ENCODE peak calls at places on chromosome 3, in six cellular contexts. One of them, this sample, is unnamed.

GRCh38 chr3:13879946-13880810 is at the start of gene WNT7A:
- DNase-seq in transverse colon: no peak
- DNase-seq in HL-60: no peak
- DNase-seq in endothelial cell of umbilical vein: no peak
- DNase-seq in prostate gland: no peak
- DNase-seq in H1: no peak
- DNase-seq in this sample: peak; percentile 90

GRCh38 chr3:88785841-88786240 is 321.6 kb upstream of the EPHA3 start:
- DNase-seq in transverse colon: no peak
- DNase-seq in endothelial cell of umbilical vein: no peak
- DNase-seq in HL-60: no peak
- DNase-seq in H1: no peak
- DNase-seq in prostate gland: no peak
- DNase-seq in this sample: no peak

GRCh38 chr3:115814778-115815380 is 191.6 kb downstream of the GAP43 start:
- DNase-seq in HL-60: peak; percentile 50
- DNase-seq in prostate gland: peak; percentile 51
- DNase-seq in transverse colon: peak; percentile 77
- DNase-seq in H1: peak; percentile 50
- DNase-seq in endothelial cell of umbilical vein: peak; percentile 71
- DNase-seq in this sample: peak; percentile 66

GRCh38 chr3:10808130-10808735 is 7.8 kb upstream of the SLC6A11 start:
- DNase-seq in prostate gland: no peak
- DNase-seq in endothelial cell of umbilical vein: no peak
- DNase-seq in H1: no peak
- DNase-seq in HL-60: no peak
- DNase-seq in transverse colon: no peak
- DNase-seq in this sample: no peak

GRCh38 chr3:146164951-146165350 is 4.0 kb upstream of the PLOD2 start:
- DNase-seq in transverse colon: peak; percentile 45
- DNase-seq in H1: no peak
- DNase-seq in HL-60: no peak
- DNase-seq in prostate gland: no peak
- DNase-seq in endothelial cell of umbilical vein: no peak
- DNase-seq in this sample: no peak

GRCh38 chr3:177150970-177151627 is 46.2 kb downstream of the TBL1XR1 start:
- DNase-seq in endothelial cell of umbilical vein: peak; percentile 76
- DNase-seq in transverse colon: no peak
- DNase-seq in prostate gland: no peak
- DNase-seq in HL-60: no peak
- DNase-seq in H1: no peak
- DNase-seq in this sample: no peak

GRCh38 chr3:197847866-197848401 is 56.9 kb downstream of the LRCH3 start:
- DNase-seq in H1: no peak
- DNase-seq in transverse colon: peak; percentile 18
- DNase-seq in HL-60: peak; percentile 31
- DNase-seq in prostate gland: peak; percentile 29
- DNase-seq in endothelial cell of umbilical vein: peak; percentile 61
- DNase-seq in this sample: no peak

GRCh38 chr3:72960812-72961518 is 35.6 kb upstream of the PPP4R2 start:
- DNase-seq in prostate gland: no peak
- DNase-seq in endothelial cell of umbilical vein: no peak
- DNase-seq in transverse colon: peak; percentile 29
- DNase-seq in H1: no peak
- DNase-seq in HL-60: peak; percentile 26
- DNase-seq in this sample: peak; percentile 49

DNA sequence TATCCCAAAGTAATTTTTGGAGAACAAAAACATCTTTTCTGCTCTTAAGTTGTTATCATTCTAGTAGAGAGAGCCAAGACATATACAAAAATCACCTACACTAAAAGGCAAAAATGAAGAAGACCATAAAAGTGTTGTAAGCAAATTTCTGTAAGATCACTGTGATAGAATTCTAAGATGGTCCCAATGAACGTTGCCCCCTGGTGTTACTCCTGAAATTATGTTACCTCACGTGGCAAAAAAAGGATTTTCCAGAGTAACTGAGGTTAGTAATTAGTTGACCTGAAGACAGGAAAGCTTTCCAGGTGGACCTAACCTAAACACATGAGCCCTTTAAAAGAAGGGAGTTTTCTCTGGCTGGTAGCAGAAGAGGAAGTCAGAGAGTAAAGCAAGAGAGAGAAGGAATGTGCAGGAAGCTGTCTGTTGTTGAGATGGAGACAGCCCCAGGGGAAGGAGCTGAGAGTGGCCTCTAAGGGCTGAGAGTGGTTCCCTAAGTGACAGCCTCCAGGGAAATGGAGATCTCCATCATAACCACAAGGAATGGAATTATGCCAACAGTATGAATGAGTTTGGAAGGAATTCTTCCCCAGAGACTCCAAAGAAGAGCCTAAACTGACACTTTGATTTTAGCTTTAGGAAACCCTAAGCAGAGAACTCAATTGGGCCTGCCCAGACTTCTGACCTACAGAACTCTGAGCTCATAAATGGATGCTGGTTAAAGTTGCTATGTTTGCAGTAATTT is 205.9 kb downstream of the CD47 start:
- DNase-seq in HL-60: peak; percentile 18
- DNase-seq in prostate gland: no peak
- DNase-seq in endothelial cell of umbilical vein: no peak
- DNase-seq in H1: no peak
- DNase-seq in transverse colon: no peak
- DNase-seq in this sample: no peak
- H3K4me3 ChIP-seq in HL-60: no peak overlapping the region
- H3K4me3 ChIP-seq in prostate gland: no peak overlapping the region
- H3K4me3 ChIP-seq in endothelial cell of umbilical vein: no peak overlapping the region
- H3K4me3 ChIP-seq in H1: no peak overlapping the region
- H3K4me3 ChIP-seq in transverse colon: no peak overlapping the region
- H3K4me3 ChIP-seq in this sample: no peak overlapping the region

GRCh38 chr3:102691507-102691906 is 256.7 kb downstream of the ZPLD1 start:
- DNase-seq in H1: no peak
- DNase-seq in HL-60: no peak
- DNase-seq in prostate gland: no peak
- DNase-seq in transverse colon: no peak
- DNase-seq in endothelial cell of umbilical vein: no peak
- DNase-seq in this sample: no peak

GRCh38 chr3:102687851-102688555 is 253.2 kb downstream of the ZPLD1 start:
- DNase-seq in H1: peak; percentile 54
- DNase-seq in prostate gland: no peak
- DNase-seq in endothelial cell of umbilical vein: no peak
- DNase-seq in transverse colon: no peak
- DNase-seq in HL-60: no peak
- DNase-seq in this sample: no peak

GRCh38 chr3:102686792-102687191 is 252.0 kb downstream of the ZPLD1 start:
- DNase-seq in H1: no peak
- DNase-seq in endothelial cell of umbilical vein: no peak
- DNase-seq in transverse colon: no peak
- DNase-seq in HL-60: no peak
- DNase-seq in prostate gland: no peak
- DNase-seq in this sample: no peak

GRCh38 chr3:102682761-102683160 is 247.9 kb downstream of the ZPLD1 start:
- DNase-seq in transverse colon: no peak
- DNase-seq in H1: no peak
- DNase-seq in endothelial cell of umbilical vein: no peak
- DNase-seq in prostate gland: no peak
- DNase-seq in HL-60: no peak
- DNase-seq in this sample: no peak

GRCh38 chr3:102688556-102688930 is 253.7 kb downstream of the ZPLD1 start:
- DNase-seq in transverse colon: no peak
- DNase-seq in prostate gland: no peak
- DNase-seq in endothelial cell of umbilical vein: no peak
- DNase-seq in H1: no peak
- DNase-seq in HL-60: no peak
- DNase-seq in this sample: no peak
- TF ChIP-seq POLR2AphosphoS5 in transverse colon: no peak
- TF ChIP-seq POLR2AphosphoS5 in prostate gland: no peak
- TF ChIP-seq POLR2AphosphoS5 in endothelial cell of umbilical vein: no peak
- TF ChIP-seq POLR2AphosphoS5 in H1: no peak
- TF ChIP-seq POLR2AphosphoS5 in HL-60: no peak
- TF ChIP-seq POLR2AphosphoS5 in this sample: no peak

DNA sequence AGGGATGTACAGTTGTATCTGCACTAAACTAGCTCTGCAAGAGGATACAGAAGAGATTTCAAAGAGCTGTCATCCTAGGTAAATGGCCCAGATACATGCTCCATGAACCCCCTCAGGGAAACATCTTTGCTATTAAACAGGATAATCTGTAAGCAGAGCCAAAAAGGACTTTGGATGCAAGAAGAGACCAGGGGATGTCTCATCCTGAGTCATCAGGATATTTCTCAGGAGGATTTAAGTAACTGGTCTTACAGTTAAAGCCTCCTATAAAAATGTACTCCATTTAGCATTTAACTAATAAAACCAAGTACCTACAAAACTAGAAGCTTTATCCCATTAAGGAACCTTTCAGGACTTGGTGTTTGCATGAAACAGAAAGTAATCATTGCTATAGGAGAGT is 48.2 kb upstream of the PHLDB2 start:
- DNase-seq in HL-60: no peak
- DNase-seq in H1: no peak
- DNase-seq in endothelial cell of umbilical vein: no peak
- DNase-seq in prostate gland: no peak
- DNase-seq in transverse colon: no peak
- DNase-seq in this sample: no peak
- H3K4me3 ChIP-seq in HL-60: no peak overlapping the region
- H3K4me3 ChIP-seq in H1: no peak overlapping the region
- H3K4me3 ChIP-seq in endothelial cell of umbilical vein: no peak overlapping the region
- H3K4me3 ChIP-seq in prostate gland: no peak overlapping the region
- H3K4me3 ChIP-seq in transverse colon: no peak overlapping the region
- H3K4me3 ChIP-seq in this sample: no peak overlapping the region

GRCh38 chr3:132553811-132554210 is 43.3 kb upstream of the ACKR4 start:
- DNase-seq in prostate gland: no peak
- DNase-seq in endothelial cell of umbilical vein: peak; percentile 58
- DNase-seq in HL-60: no peak
- DNase-seq in H1: no peak
- DNase-seq in transverse colon: no peak
- DNase-seq in this sample: no peak

GRCh38 chr3:132554437-132554836 is 42.6 kb upstream of the ACKR4 start:
- DNase-seq in H1: no peak
- DNase-seq in endothelial cell of umbilical vein: peak; percentile 92
- DNase-seq in prostate gland: no peak
- DNase-seq in transverse colon: no peak
- DNase-seq in HL-60: no peak
- DNase-seq in this sample: no peak

GRCh38 chr3:132555316-132556035 is 41.6 kb upstream of the ACKR4 start:
- DNase-seq in HL-60: no peak
- DNase-seq in transverse colon: no peak
- DNase-seq in endothelial cell of umbilical vein: peak; percentile 90
- DNase-seq in prostate gland: no peak
- DNase-seq in H1: no peak
- DNase-seq in this sample: no peak

GRCh38 chr3:132561003-132561402 is 36.1 kb upstream of the ACKR4 start:
- DNase-seq in endothelial cell of umbilical vein: no peak
- DNase-seq in HL-60: no peak
- DNase-seq in transverse colon: no peak
- DNase-seq in prostate gland: no peak
- DNase-seq in H1: no peak
- DNase-seq in this sample: no peak

GRCh38 chr3:132556467-132557159 is 40.5 kb upstream of the ACKR4 start:
- DNase-seq in transverse colon: no peak
- DNase-seq in endothelial cell of umbilical vein: peak; percentile 28
- DNase-seq in prostate gland: no peak
- DNase-seq in H1: no peak
- DNase-seq in HL-60: no peak
- DNase-seq in this sample: no peak
- TF ChIP-seq POLR2AphosphoS5 in transverse colon: no peak
- TF ChIP-seq POLR2AphosphoS5 in endothelial cell of umbilical vein: no peak
- TF ChIP-seq POLR2AphosphoS5 in prostate gland: no peak
- TF ChIP-seq POLR2AphosphoS5 in H1: no peak
- TF ChIP-seq POLR2AphosphoS5 in HL-60: no peak
- TF ChIP-seq POLR2AphosphoS5 in this sample: no peak

GRCh38 chr3:166752214-166752613 is 627.9 kb downstream of the ZBBX start:
- DNase-seq in endothelial cell of umbilical vein: no peak
- DNase-seq in transverse colon: no peak
- DNase-seq in H1: no peak
- DNase-seq in HL-60: no peak
- DNase-seq in prostate gland: no peak
- DNase-seq in this sample: no peak
- H3K4me3 ChIP-seq in endothelial cell of umbilical vein: no peak overlapping the region
- H3K4me3 ChIP-seq in transverse colon: no peak overlapping the region
- H3K4me3 ChIP-seq in H1: no peak overlapping the region
- H3K4me3 ChIP-seq in HL-60: no peak overlapping the region
- H3K4me3 ChIP-seq in prostate gland: no peak overlapping the region
- H3K4me3 ChIP-seq in this sample: no peak overlapping the region

GRCh38 chr3:63687569-63688233 is 35.2 kb downstream of the SNTN start:
- DNase-seq in H1: no peak
- DNase-seq in transverse colon: no peak
- DNase-seq in HL-60: no peak
- DNase-seq in prostate gland: no peak
- DNase-seq in endothelial cell of umbilical vein: no peak
- DNase-seq in this sample: no peak

GRCh38 chr3:63685340-63685739 is 32.9 kb downstream of the SNTN start:
- DNase-seq in HL-60: no peak
- DNase-seq in endothelial cell of umbilical vein: no peak
- DNase-seq in transverse colon: no peak
- DNase-seq in H1: no peak
- DNase-seq in prostate gland: no peak
- DNase-seq in this sample: no peak

GRCh38 chr3:63679181-63679580 is 26.7 kb downstream of the SNTN start:
- DNase-seq in transverse colon: no peak
- DNase-seq in prostate gland: no peak
- DNase-seq in HL-60: peak; percentile 58
- DNase-seq in endothelial cell of umbilical vein: no peak
- DNase-seq in H1: no peak
- DNase-seq in this sample: no peak

GRCh38 chr3:63689285-63689684 is 36.8 kb downstream of the SNTN start:
- DNase-seq in endothelial cell of umbilical vein: no peak
- DNase-seq in prostate gland: no peak
- DNase-seq in H1: no peak
- DNase-seq in transverse colon: no peak
- DNase-seq in HL-60: no peak
- DNase-seq in this sample: no peak

DNA sequence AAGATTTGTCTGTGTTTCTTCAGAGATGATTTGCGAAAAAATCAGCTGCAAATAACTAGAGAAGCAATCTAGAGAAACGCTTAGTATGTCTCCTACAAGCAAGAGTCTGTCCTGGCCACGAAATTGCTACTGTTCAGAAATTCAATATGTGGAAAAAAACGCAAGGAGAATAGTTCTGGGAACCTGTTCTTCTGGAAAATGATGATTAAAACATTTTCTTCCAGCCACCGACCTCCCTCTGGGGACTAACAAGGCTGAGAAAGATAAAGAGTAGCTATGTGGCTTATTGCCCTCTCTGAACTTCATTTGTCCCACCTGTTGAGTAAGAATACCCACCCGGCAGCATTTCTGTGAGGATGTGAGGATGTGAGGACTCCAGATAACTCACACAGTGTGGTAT is 31.6 kb downstream of the SNTN start:
- DNase-seq in prostate gland: no peak
- DNase-seq in HL-60: no peak
- DNase-seq in transverse colon: no peak
- DNase-seq in H1: no peak
- DNase-seq in endothelial cell of umbilical vein: no peak
- DNase-seq in this sample: no peak
- TF ChIP-seq POLR2AphosphoS5 in prostate gland: no peak
- TF ChIP-seq POLR2AphosphoS5 in HL-60: no peak
- TF ChIP-seq POLR2AphosphoS5 in transverse colon: no peak
- TF ChIP-seq POLR2AphosphoS5 in H1: no peak
- TF ChIP-seq POLR2AphosphoS5 in endothelial cell of umbilical vein: no peak
- TF ChIP-seq POLR2AphosphoS5 in this sample: no peak

GRCh38 chr3:44955917-44956316 is 20.1 kb downstream of the ZDHHC3 start:
- DNase-seq in endothelial cell of umbilical vein: no peak
- DNase-seq in prostate gland: no peak
- DNase-seq in transverse colon: no peak
- DNase-seq in HL-60: no peak
- DNase-seq in H1: no peak
- DNase-seq in this sample: no peak
- H3K4me3 ChIP-seq in endothelial cell of umbilical vein: no peak overlapping the region
- H3K4me3 ChIP-seq in prostate gland: no peak overlapping the region
- H3K4me3 ChIP-seq in transverse colon: no peak overlapping the region
- H3K4me3 ChIP-seq in HL-60: no peak overlapping the region
- H3K4me3 ChIP-seq in H1: no peak overlapping the region
- H3K4me3 ChIP-seq in this sample: no peak overlapping the region

This sample was measured in upper lobe of left lung.